ENCODE peak calls at places on chromosomes 7 and 10, in five cellular contexts. P, Y, I, J and S are unnamed samples.

GRCh38 chr10:61899997-61900828 is 1.3 kb upstream of the ARID5B start:
- DNase-seq in P (peak), Y (peak), I (peak), J (peak), S (peak)

GRCh38 chr10:38025283-38025682 is 14.8 kb downstream of the ZNF33A start:
- DNase-seq in P (no peak), Y (no peak), I (no peak), J (no peak), S (no peak)

GRCh38 chr10:110664483-110665420 is 20.6 kb downstream of the RBM20 start:
- DNase-seq in P (no peak), Y (no peak), I (peak), J (no peak), S (no peak)

GRCh38 chr7:132907380-132907940 is 174.4 kb downstream of the CHCHD3 start:
- DNase-seq in P (no peak), Y (no peak), I (no peak), J (no peak), S (no peak)

GRCh38 chr7:155214328-155214986 is 83.2 kb upstream of the INSIG1 start:
- DNase-seq in P (peak), Y (no peak), I (no peak), J (no peak), S (peak)

GRCh38 chr10:10361486-10361885 is 656.2 kb upstream of the CELF2 start:
- DNase-seq in P (no peak), Y (no peak), I (no peak), J (no peak), S (no peak)

GRCh38 chr10:36489928-36490279 is 635.5 kb upstream of the ANKRD30A start:
- DNase-seq in P (no peak), Y (no peak), I (no peak), J (no peak), S (no peak)

GRCh38 chr7:142745091-142745635 is 4.1 kb upstream of the PRSS1 start:
- DNase-seq in P (no peak), Y (no peak), I (peak), J (no peak), S (no peak)

GRCh38 chr10:21607907-21608306 is 73.9 kb downstream of the MLLT10 start:
- DNase-seq in P (no peak), Y (no peak), I (no peak), J (no peak), S (no peak)

GRCh38 chr10:132665946-132666732 is 119.8 kb downstream of the NKX6-2 start:
- DNase-seq in P (no peak), Y (no peak), I (peak), J (peak), S (no peak)